ENCODE peak calls at places on chromosomes 5 and 9, in seven cellular contexts. V is mesendoderm; M is HEK293T; L is stimulated activated CD4-positive, alpha-beta T cell treated with anti-CD3 and anti-CD28 coated beads, Interleukin-15, amount 100 ng/mL, for 24 hours; C is activated naive CD4-positive, alpha-beta T cell; H is glutamatergic neuron; J is CD14-positive monocyte. N is an unnamed sample.

GRCh38 chr9:33297455-33297854 is 7.1 kb downstream of the NFX1 start:
- DNase-seq in H (no peak), M (no peak), J (peak; percentile 84), L (no peak), C (no peak), V (no peak), N (no peak)

GRCh38 chr5:170491479-170491878 is 12.3 kb upstream of the KCNIP1 start:
- DNase-seq in H (no peak), M (no peak), L (no peak), C (no peak), J (no peak), V (no peak), N (no peak)

GRCh38 chr9:111648066-111648465 is 13.3 kb upstream of the GNG10 start:
- DNase-seq in V (no peak), H (no peak), C (no peak), J (no peak), L (no peak), M (no peak), N (no peak)

GRCh38 chr5:178287791-178288105 is 55.1 kb upstream of the PHYKPL start:
- DNase-seq in H (no peak), M (no peak), V (no peak), L (no peak), J (peak; percentile 16), C (no peak), N (no peak)

GRCh38 chr9:127762111-127762676 is 16.3 kb downstream of the SH2D3C start:
- DNase-seq in V (peak; percentile 50), H (peak; percentile 28), J (no peak), C (no peak), L (no peak), M (no peak), N (no peak)

GRCh38 chr9:115254217-115254616 is 136.3 kb upstream of the TNC start:
- DNase-seq in L (no peak), H (no peak), J (no peak), V (no peak), C (no peak), M (no peak), N (no peak)

GRCh38 chr9:72857632-72858011 is 95.2 kb downstream of the ALDH1A1 start:
- DNase-seq in C (no peak), V (peak; percentile 34), L (no peak), J (no peak), M (no peak), H (no peak), N (no peak)

GRCh38 chr9:133505901-133506652 is 18.7 kb downstream of the MYMK start:
- DNase-seq in L (no peak), V (no peak), H (no peak), M (no peak), C (no peak), J (no peak), N (no peak)

GRCh38 chr9:130264414-130265350 is 878 bp upstream of the HMCN2 start:
- DNase-seq in L (no peak), C (no peak), H (no peak), J (no peak), V (peak; percentile 22), M (no peak), N (no peak)

GRCh38 chr5:106454651-106455415 is 1215.9 kb downstream of the EFNA5 start:
- DNase-seq in J (no peak), H (peak; percentile 37), C (no peak), V (peak; percentile 81), M (peak; percentile 31), L (no peak), N (peak; percentile 27)

GRCh38 chr9:38008168-38009034 is 60.6 kb downstream of the SHB start:
- DNase-seq in V (peak; percentile 71), M (no peak), J (peak; percentile 95), H (no peak), C (no peak), L (peak; percentile 79), N (no peak)

GRCh38 chr9:81312346-81312745 is 377.0 kb downstream of the TLE1 start:
- DNase-seq in L (no peak), V (no peak), C (no peak), M (no peak), H (no peak), J (no peak), N (no peak)

N was measured in BE2C.